ENCODE peak calls at places on chromosomes 6 and 20, in seven cellular contexts. B is HS-5; F is hypothalamus; Y is AG04450; S is testis; I is activated CD4-positive, CD25-positive, alpha-beta regulatory T cell; Q is kidney tubule cell. U is an unnamed sample.

GRCh38 chr6:38631186-38631783 is 8.4 kb downstream of the BTBD9 start:
- DNase-seq in B (no peak), F (no peak), Y (no peak), S (no peak), I (no peak), Q (no peak), U (no peak)

GRCh38 chr6:148407372-148407771 is 64.7 kb downstream of the SASH1 start:
- DNase-seq in B (peak), F (no peak), Y (peak), S (no peak), I (no peak), Q (peak), U (peak)

GRCh38 chr6:141675957-141676356 is 456.8 kb upstream of the GJE1 start:
- DNase-seq in B (peak), F (no peak), Y (no peak), S (no peak), I (no peak), Q (no peak), U (peak)

GRCh38 chr6:55174211-55175013 is at the start of gene HCRTR2:
- DNase-seq in B (no peak), F (no peak), Y (no peak), S (peak), I (no peak), Q (peak), U (no peak)

GRCh38 chr6:52241819-52242218 is 2.5 kb downstream of the IL17F start:
- DNase-seq in B (no peak), F (no peak), Y (no peak), S (no peak), I (no peak), Q (no peak), U (no peak)

GRCh38 chr6:25583906-25584305 is 68.1 kb upstream of the SCGN start:
- DNase-seq in B (no peak), F (no peak), Y (no peak), S (no peak), I (no peak), Q (no peak), U (no peak)

GRCh38 chr6:41577865-41578713 is 31.9 kb downstream of the FOXP4 start:
- DNase-seq in B (no peak), F (peak), Y (no peak), S (no peak), I (no peak), Q (peak), U (no peak)

GRCh38 chr6:133404728-133405127 is 163.6 kb downstream of the EYA4 start:
- DNase-seq in B (no peak), F (no peak), Y (no peak), S (no peak), I (no peak), Q (no peak), U (no peak)

GRCh38 chr6:156910938-156911337 is 133.8 kb downstream of the ARID1B start:
- DNase-seq in B (no peak), F (no peak), Y (no peak), S (no peak), I (no peak), Q (peak), U (no peak)

GRCh38 chr20:11067359-11067758 is 393.6 kb upstream of the JAG1 start:
- DNase-seq in B (no peak), F (no peak), Y (no peak), S (no peak), I (no peak), Q (no peak), U (no peak)

GRCh38 chr6:152368761-152369624 is 268.2 kb downstream of the SYNE1 start:
- DNase-seq in B (no peak), F (peak), Y (no peak), S (peak), I (no peak), Q (no peak), U (no peak)

GRCh38 chr6:135163440-135163738 is 17.7 kb upstream of the MYB start:
- DNase-seq in B (no peak), F (no peak), Y (no peak), S (no peak), I (no peak), Q (no peak), U (no peak)

GRCh38 chr6:3361312-3362037 is 95.4 kb downstream of the SLC22A23 start:
- DNase-seq in B (no peak), F (no peak), Y (no peak), S (no peak), I (no peak), Q (no peak), U (no peak)

GRCh38 chr20:38840053-38840893 is 34.8 kb downstream of the PPP1R16B start:
- DNase-seq in B (no peak), F (peak), Y (no peak), S (peak), I (no peak), Q (no peak), U (no peak)

GRCh38 chr6:126657556-126658129 is 317.7 kb downstream of the CENPW start:
- DNase-seq in B (no peak), F (no peak), Y (no peak), S (peak), I (no peak), Q (peak), U (peak)

GRCh38 chr6:17167327-17167979 is 65.6 kb downstream of the STMND1 start:
- DNase-seq in B (no peak), F (peak), Y (no peak), S (peak), I (no peak), Q (peak), U (no peak)

GRCh38 chr6:11044712-11045167 is 635 bp upstream of the ELOVL2 start:
- DNase-seq in B (no peak), F (no peak), Y (no peak), S (peak), I (no peak), Q (no peak), U (no peak)

GRCh38 chr6:137921823-137922222 is 54.8 kb downstream of the TNFAIP3 start:
- DNase-seq in B (no peak), F (no peak), Y (no peak), S (no peak), I (no peak), Q (no peak), U (no peak)

GRCh38 chr20:42752620-42753019 is 437.1 kb downstream of the PTPRT start:
- DNase-seq in B (no peak), F (no peak), Y (no peak), S (no peak), I (no peak), Q (no peak), U (no peak)

GRCh38 chr6:143270026-143270425 is 180.5 kb downstream of the ADAT2 start:
- DNase-seq in B (no peak), F (no peak), Y (no peak), S (no peak), I (no peak), Q (peak), U (no peak)

GRCh38 chr20:50283922-50284810 is 93.5 kb downstream of the CEBPB start:
- DNase-seq in B (peak), F (no peak), Y (no peak), S (no peak), I (no peak), Q (peak), U (peak)